ENCODE peak calls at places on chromosomes 12 and 14, in ten cellular contexts. B, A, I, L, H, X, K, G, F and V are unnamed samples. For H3K27me3, the result is how much of the 10 kb centered on the place peaks cover.

GRCh38 chr12:47039756-47040155 is 39.7 kb upstream of the PCED1B start:
- DNase-seq in B (no peak), A (no peak), I (no peak), L (no peak), H (no peak), X (no peak), K (no peak), G (no peak), F (no peak), V (no peak)

GRCh38 chr14:33480589-33481184 is 470.2 kb downstream of the EGLN3 start:
- DNase-seq in B (no peak), A (no peak), I (no peak), L (no peak), H (no peak), X (no peak), K (no peak), G (no peak), F (no peak), V (no peak)

GRCh38 chr12:76784600-76785051 is 20.7 kb downstream of the ZDHHC17 start:
- DNase-seq in B (no peak), A (no peak), I (no peak), L (no peak), H (no peak), X (peak), K (no peak), G (no peak), F (no peak), V (peak)

GRCh38 chr12:62860501-62861156 is 74.3 kb downstream of the PPM1H start:
- DNase-seq in B (no peak), A (no peak), I (no peak), L (no peak), H (no peak), X (no peak), K (no peak), G (no peak), F (no peak), V (no peak)

GRCh38 chr14:105325303-105325702 is 10.8 kb downstream of the PACS2 start:
- DNase-seq in B (no peak), A (no peak), I (peak), L (no peak), H (no peak), X (no peak), K (no peak), G (no peak), F (no peak), V (no peak)

GRCh38 chr12:15458008-15458407 is 135.7 kb downstream of the PTPRO start:
- DNase-seq in B (no peak), A (no peak), I (no peak), L (no peak), H (no peak), X (no peak), K (no peak), G (no peak), F (no peak), V (no peak)

GRCh38 chr12:113387631-113388030 is 16.1 kb downstream of the SDS start:
- DNase-seq in B (no peak), A (no peak), I (no peak), L (no peak), H (no peak), X (no peak), K (no peak), G (no peak), F (no peak), V (no peak)

GRCh38 chr12:71941174-71941573 is 2.5 kb downstream of the TPH2 start:
- DNase-seq in B (no peak), A (no peak), I (no peak), L (no peak), H (no peak), X (no peak), K (no peak), G (no peak), F (no peak), V (no peak)

GRCh38 chr14:23481362-23481970 is 12.0 kb downstream of the NGDN start:
- DNase-seq in B (no peak), A (no peak), I (no peak), L (no peak), H (no peak), X (no peak), K (no peak), G (no peak), F (no peak), V (no peak)

GRCh38 chr12:98355322-98355721 is 160.1 kb upstream of the TMPO start:
- DNase-seq in B (no peak), A (no peak), I (no peak), L (no peak), H (no peak), X (no peak), K (no peak), G (no peak), F (no peak), V (no peak)

GRCh38 chr14:50920482-50921225 is 23.6 kb downstream of the PYGL start:
- DNase-seq in B (no peak), A (no peak), I (no peak), L (no peak), H (no peak), X (no peak), K (no peak), G (no peak), F (no peak), V (peak)

GRCh38 chr14:33285902-33286700 is 347.4 kb downstream of the NPAS3 start:
- DNase-seq in B (no peak), A (no peak), I (no peak), L (no peak), H (no peak), X (no peak), K (no peak), G (no peak), F (no peak), V (no peak)

GRCh38 chr14:91046488-91047072 is 13.9 kb downstream of the RPS6KA5 start:
- DNase-seq in B (no peak), A (no peak), I (no peak), L (no peak), H (no peak), X (no peak), K (no peak), G (no peak), F (no peak), V (no peak)

GRCh38 chr14:33359288-33359881 is 420.7 kb downstream of the NPAS3 start:
- DNase-seq in B (no peak), A (no peak), I (no peak), L (peak), H (no peak), X (no peak), K (no peak), G (no peak), F (no peak), V (no peak)

GRCh38 chr12:107374136-107374535 is 280.8 kb upstream of the CRY1 start:
- DNase-seq in B (no peak), A (no peak), I (no peak), L (no peak), H (no peak), X (no peak), K (no peak), G (no peak), F (no peak), V (no peak)

GRCh38 chr12:100843061-100843460 is 48.5 kb downstream of the ANO4 start:
- DNase-seq in B (no peak), A (no peak), I (no peak), L (no peak), H (no peak), X (no peak), K (no peak), G (no peak), F (no peak), V (no peak)

GRCh38 chr12:123384318-123384993 is 524 bp downstream of the KMT5A start:
- DNase-seq in B (peak), A (no peak), I (peak), L (no peak), H (peak), X (no peak), K (no peak), G (no peak), F (no peak), V (no peak)

GRCh38 chr14:68444449-68445168 is 348.3 kb downstream of the ZFP36L1 start:
- DNase-seq in B (no peak), A (no peak), I (no peak), L (no peak), H (no peak), X (peak), K (peak), G (no peak), F (peak), V (no peak)

GRCh38 chr12:95763809-95764253 is 26.7 kb downstream of the NTN4 start:
- DNase-seq in B (no peak), A (peak), I (no peak), L (no peak), H (no peak), X (peak), K (peak), G (peak), F (no peak), V (peak)

GRCh38 chr12:116044181-116044580 is 233.3 kb downstream of the MED13L start:
- DNase-seq in B (no peak), A (no peak), I (no peak), L (no peak), H (no peak), X (no peak), K (no peak), G (no peak), F (no peak), V (no peak)

GRCh38 chr12:27779416-27779815 is 617 bp upstream of the KLHL42 start:
- DNase-seq in B (peak), A (no peak), I (no peak), L (no peak), H (peak), X (no peak), K (peak), G (peak), F (no peak), V (no peak)

GRCh38 chr12:7756993-7757392 is 8.0 kb upstream of the NANOGNB start:
- DNase-seq in B (no peak), A (no peak), I (no peak), L (no peak), H (no peak), X (no peak), K (no peak), G (no peak), F (no peak), V (no peak)

GRCh38 chr12:125340791-125341190 is 275.6 kb downstream of the AACS start:
- DNase-seq in B (no peak), A (no peak), I (no peak), L (no peak), H (no peak), X (peak), K (peak), G (no peak), F (no peak), V (peak)

GRCh38 chr12:76876696-76877229 is 2.1 kb downstream of the CSRP2 start:
- DNase-seq in B (no peak), A (no peak), I (no peak), L (no peak), H (no peak), X (no peak), K (no peak), G (no peak), F (no peak), V (no peak)

GRCh38 chr12:124321556-124322270 is 26.8 kb downstream of the RFLNA start:
- DNase-seq in B (no peak), A (no peak), I (no peak), L (no peak), H (no peak), X (no peak), K (no peak), G (no peak), F (no peak), V (no peak)

GRCh38 chr12:116687888-116688287 is 50.0 kb downstream of the SPRING1 start:
- DNase-seq in B (no peak), A (peak), I (no peak), L (peak), H (no peak), X (peak), K (peak), G (no peak), F (no peak), V (no peak)

GRCh38 chr12:71166280-71166679 is 8.5 kb upstream of the TSPAN8 start:
- DNase-seq in B (no peak), A (no peak), I (no peak), L (no peak), H (no peak), X (no peak), K (no peak), G (no peak), F (no peak), V (no peak)

GRCh38 chr14:44607701-44608100 is 100.6 kb upstream of the FSCB start:
- DNase-seq in B (no peak), A (no peak), I (no peak), L (no peak), H (no peak), X (no peak), K (no peak), G (no peak), F (no peak), V (no peak)

GRCh38 chr12:11719678-11720099 is 70.2 kb downstream of the ETV6 start:
- DNase-seq in B (no peak), A (no peak), I (no peak), L (no peak), H (no peak), X (peak), K (peak), G (peak), F (no peak), V (peak)

GRCh38 chr14:39175445-39176262 is 600 bp downstream of the PNN start:
- DNase-seq in B (no peak), A (no peak), I (peak), L (peak), H (no peak), X (no peak), K (no peak), G (no peak), F (no peak), V (no peak)

GRCh38 chr12:27335364-27336145 is 2.9 kb downstream of the BMAL2 start:
- DNase-seq in B (no peak), A (no peak), I (no peak), L (no peak), H (no peak), X (no peak), K (no peak), G (no peak), F (no peak), V (no peak)

GRCh38 chr12:739349-739748 is 13.0 kb upstream of the WNK1 start:
- DNase-seq in B (no peak), A (no peak), I (no peak), L (no peak), H (no peak), X (no peak), K (no peak), G (no peak), F (no peak), V (no peak)

GRCh38 chr12:25970916-25971674 is 12.6 kb downstream of the RASSF8 start:
- DNase-seq in B (no peak), A (no peak), I (no peak), L (no peak), H (peak), X (no peak), K (no peak), G (no peak), F (no peak), V (no peak)

GRCh38 chr12:62691309-62691708 is 224.7 kb downstream of the MON2 start:
- DNase-seq in B (no peak), A (no peak), I (no peak), L (no peak), H (no peak), X (no peak), K (no peak), G (no peak), F (no peak), V (no peak)

DNA sequence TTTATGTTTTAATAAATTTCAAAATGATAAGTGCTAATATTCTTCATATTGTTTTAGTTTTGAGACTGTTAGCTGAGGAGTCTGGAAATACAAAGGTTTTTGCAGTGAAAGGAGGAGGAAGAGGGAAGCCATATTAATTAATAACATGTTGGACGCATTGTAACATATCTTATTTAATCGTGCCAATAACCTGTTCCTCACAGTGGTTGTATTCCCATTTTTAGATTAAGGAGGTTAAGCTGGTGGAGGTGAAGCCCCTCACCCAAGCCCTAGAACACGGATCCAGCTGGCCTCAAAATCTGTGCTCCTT is 92.4 kb downstream of the EML1 start:
- DNase-seq in B (no peak), A (no peak), I (no peak), L (no peak), H (no peak), X (no peak), K (no peak), G (no peak), F (no peak), V (no peak)
- TF ChIP-seq CTCF in B (no peak), A (no peak), I (no peak), L (no peak), H (no peak), X (no peak), K (no peak), G (no peak), F (no peak), V (no peak)

DNA sequence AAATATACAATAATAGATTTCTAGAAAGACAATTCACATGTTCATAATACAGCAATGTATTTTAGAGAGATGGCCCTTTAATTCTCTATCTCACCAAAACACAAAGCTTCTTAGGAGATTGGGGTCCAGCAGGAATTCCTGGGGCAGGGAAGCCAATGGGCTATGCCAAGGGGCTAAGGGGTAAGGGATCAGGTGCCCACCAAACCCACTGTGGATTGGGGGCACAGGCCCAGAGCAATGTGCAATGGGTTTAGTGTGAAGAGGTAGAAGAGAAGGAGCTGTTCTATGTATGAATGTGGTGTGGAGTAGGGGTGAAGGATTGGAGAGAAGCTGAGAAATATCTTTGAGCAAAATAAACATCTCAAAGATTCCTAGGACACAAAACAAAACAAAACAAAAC is 2.6 kb downstream of the HOXC13 start:
- DNase-seq in B (no peak), A (no peak), I (no peak), L (no peak), H (no peak), X (no peak), K (no peak), G (no peak), F (no peak), V (no peak)
- H3K27me3 ChIP-seq in B (under half), A (under half), I (under half), L (half or more), H (half or more), X (half or more), K (half or more), G (under half), F (under half), V (half or more)

GRCh38 chr14:74240794-74241610 is 1.8 kb downstream of the VSX2 start:
- DNase-seq in B (no peak), A (no peak), I (no peak), L (no peak), H (no peak), X (no peak), K (no peak), G (no peak), F (no peak), V (no peak)

GRCh38 chr14:74243051-74243450 is 3.8 kb downstream of the VSX2 start:
- DNase-seq in B (no peak), A (no peak), I (no peak), L (no peak), H (no peak), X (no peak), K (no peak), G (no peak), F (no peak), V (no peak)

GRCh38 chr14:74241611-74242005 is 2.4 kb downstream of the VSX2 start:
- DNase-seq in B (no peak), A (no peak), I (no peak), L (no peak), H (no peak), X (no peak), K (no peak), G (no peak), F (no peak), V (no peak)

GRCh38 chr14:74244115-74244514 is 4.9 kb downstream of the VSX2 start:
- DNase-seq in B (no peak), A (no peak), I (no peak), L (no peak), H (no peak), X (no peak), K (no peak), G (no peak), F (no peak), V (no peak)

GRCh38 chr14:74242055-74243042 is 3.1 kb downstream of the VSX2 start:
- DNase-seq in B (no peak), A (no peak), I (no peak), L (no peak), H (no peak), X (no peak), K (no peak), G (no peak), F (no peak), V (no peak)
- H3K4me3 ChIP-seq in B (no peak), A (no peak), I (no peak), L (no peak), H (no peak), X (no peak), K (no peak), G (no peak), F (no peak), V (no peak)

GRCh38 chr14:77214216-77214615 is 32.6 kb downstream of the TMEM63C start:
- DNase-seq in B (no peak), A (no peak), I (no peak), L (no peak), H (no peak), X (no peak), K (no peak), G (no peak), F (no peak), V (no peak)

GRCh38 chr14:77213657-77214016 is 32.0 kb downstream of the TMEM63C start:
- DNase-seq in B (no peak), A (no peak), I (no peak), L (no peak), H (no peak), X (no peak), K (no peak), G (no peak), F (no peak), V (no peak)

GRCh38 chr14:77208979-77209318 is 27.4 kb downstream of the TMEM63C start:
- DNase-seq in B (no peak), A (no peak), I (no peak), L (no peak), H (no peak), X (no peak), K (no peak), G (no peak), F (no peak), V (no peak)

GRCh38 chr14:77212097-77212873 is 30.7 kb downstream of the TMEM63C start:
- DNase-seq in B (no peak), A (no peak), I (no peak), L (no peak), H (no peak), X (no peak), K (no peak), G (no peak), F (no peak), V (no peak)

GRCh38 chr14:77212933-77213656 is 31.5 kb downstream of the TMEM63C start:
- DNase-seq in B (no peak), A (peak), I (peak), L (peak), H (no peak), X (no peak), K (no peak), G (no peak), F (peak), V (no peak)
- TF ChIP-seq CTCF in B (no peak), A (peak), I (peak), L (peak), H (no peak), X (peak), K (peak), G (no peak), F (peak), V (peak)

GRCh38 chr14:36584167-36584811 is 1.9 kb upstream of the NKX2-8 start:
- DNase-seq in B (no peak), A (no peak), I (no peak), L (no peak), H (no peak), X (no peak), K (no peak), G (no peak), F (no peak), V (no peak)
- H3K27me3 ChIP-seq in B (under half), A (under half), I (under half), L (under half), H (under half), X (under half), K (half or more), G (under half), F (under half), V (under half)